ENCODE peak calls at places on chromosomes 1 and 21, in four cellular contexts. P, F, Z and H are unnamed samples.

GRCh38 chr1:77978293-77978968 is 441 bp downstream of the FUBP1 start:
- DNase-seq in F (peak), P (peak), Z (peak), H (peak)

GRCh38 chr1:197100677-197101076 is 33.6 kb upstream of the F13B start:
- DNase-seq in Z (no peak), P (no peak), F (no peak), H (no peak)

GRCh38 chr21:38995755-38996154 is 187.5 kb downstream of the PSMG1 start:
- DNase-seq in Z (no peak), P (no peak), F (no peak), H (no peak)

GRCh38 chr1:228181105-228181504 is 15.5 kb downstream of the IBA57 start:
- DNase-seq in F (no peak), Z (no peak), P (no peak), H (no peak)

GRCh38 chr21:35663856-35664606 is 396.3 kb downstream of the SETD4 start:
- DNase-seq in P (no peak), Z (no peak), F (no peak), H (no peak)

GRCh38 chr1:220876511-220877347 is 2.5 kb upstream of the HLX start:
- DNase-seq in P (no peak), F (no peak), Z (no peak), H (no peak)

GRCh38 chr1:3691421-3692204 is 39.3 kb downstream of the TP73 start:
- DNase-seq in F (no peak), P (no peak), Z (no peak), H (no peak)

GRCh38 chr1:10020668-10021067 is 12.1 kb upstream of the UBE4B start:
- DNase-seq in Z (no peak), P (no peak), F (no peak), H (no peak)

GRCh38 chr1:8142955-8143629 is 117.0 kb upstream of the ERRFI1 start:
- DNase-seq in F (no peak), P (no peak), Z (no peak), H (no peak)

GRCh38 chr1:236716160-236716559 is 29.9 kb downstream of the ACTN2 start:
- DNase-seq in Z (no peak), P (no peak), F (no peak), H (no peak)

GRCh38 chr21:42724226-42724920 is 71.0 kb downstream of the PDE9A start:
- DNase-seq in P (no peak), F (no peak), Z (no peak), H (no peak)

GRCh38 chr1:83813571-83813970 is 185.4 kb downstream of the TTLL7 start:
- DNase-seq in F (no peak), Z (peak), P (no peak), H (no peak)

GRCh38 chr1:112063781-112064180 is 74.3 kb upstream of the KCND3 start:
- DNase-seq in Z (no peak), F (no peak), P (no peak), H (no peak)

GRCh38 chr1:48644950-48645605 is 131.6 kb downstream of the BEND5 start:
- DNase-seq in Z (no peak), F (no peak), P (no peak), H (peak)

GRCh38 chr1:18322353-18323032 is 158.2 kb upstream of the KLHDC7A start:
- DNase-seq in P (no peak), Z (no peak), F (no peak), H (no peak)

GRCh38 chr1:166721145-166721544 is 118.1 kb upstream of the POGK start:
- DNase-seq in Z (no peak), P (no peak), F (no peak), H (no peak)

GRCh38 chr1:228354390-228355320 is 52.0 kb downstream of the TRIM11 start:
- DNase-seq in F (no peak), P (no peak), Z (no peak), H (no peak)

GRCh38 chr1:161068306-161069200 is 1.1 kb downstream of the ARHGAP30 start:
- DNase-seq in F (peak), Z (no peak), P (peak), H (no peak)

GRCh38 chr1:40630488-40631223 is 34.8 kb downstream of the RIMS3 start:
- DNase-seq in F (no peak), Z (no peak), P (no peak), H (no peak)

GRCh38 chr21:17438642-17439041 is 74.2 kb upstream of the CXADR start:
- DNase-seq in Z (no peak), F (no peak), P (no peak), H (no peak)

GRCh38 chr1:47776554-47777156 is 220.5 kb downstream of the TRABD2B start:
- DNase-seq in P (no peak), F (no peak), Z (no peak), H (peak)

GRCh38 chr1:75338974-75339483 is 204.8 kb downstream of the LHX8 start:
- DNase-seq in Z (peak), P (no peak), F (no peak), H (peak)

GRCh38 chr1:27348861-27349783 is 7.3 kb downstream of the SYTL1 start:
- DNase-seq in F (peak), P (no peak), Z (no peak), H (no peak)

GRCh38 chr1:235932090-235932510 is 65.4 kb upstream of the LYST start:
- DNase-seq in Z (no peak), P (no peak), F (peak), H (no peak)

GRCh38 chr21:42102946-42103345 is 31.8 kb downstream of the UMODL1 start:
- DNase-seq in P (no peak), F (no peak), Z (no peak), H (no peak)

GRCh38 chr1:14817223-14818170 is 219.0 kb downstream of the KAZN start:
- DNase-seq in P (no peak), Z (no peak), F (no peak), H (no peak)

GRCh38 chr1:226475112-226475511 is 67.2 kb upstream of the PARP1 start:
- DNase-seq in P (no peak), F (no peak), Z (no peak), H (peak)

GRCh38 chr1:224089583-224089982 is 24.3 kb upstream of the FBXO28 start:
- DNase-seq in Z (no peak), F (no peak), P (no peak), H (no peak)